ENCODE peak calls at places on chromosome X, in four cellular contexts. H is pons, R is mesendoderm, A is GM12891. J is an unnamed sample.

GRCh38 chrX:114582698-114583395 is 1.0 kb upstream of the HTR2C start:
- DNase-seq in H (no peak), R (peak), A (no peak), J (no peak)

GRCh38 chrX:71659959-71660358 is 7.4 kb upstream of the LOC101059915 start:
- DNase-seq in H (no peak), R (no peak), A (no peak), J (no peak)

GRCh38 chrX:150196300-150196699 is 166.8 kb upstream of the MAMLD1 start:
- DNase-seq in H (no peak), R (peak), A (no peak), J (no peak)

GRCh38 chrX:103498786-103499185 is 20.5 kb downstream of the RAB40A start:
- DNase-seq in H (no peak), R (no peak), A (no peak), J (no peak)

GRCh38 chrX:47723689-47724088 is 64.7 kb upstream of the UXT start:
- DNase-seq in H (no peak), R (peak), A (no peak), J (no peak)

GRCh38 chrX:50920132-50920531 is 9.6 kb downstream of the BMP15 start:
- DNase-seq in H (peak), R (peak), A (no peak), J (no peak)

GRCh38 chrX:148865237-148865636 is 364.8 kb downstream of the AFF2 start:
- DNase-seq in H (peak), R (peak), A (no peak), J (no peak)

GRCh38 chrX:39709364-39709763 is 388.4 kb downstream of the BCOR start:
- DNase-seq in H (no peak), R (no peak), A (no peak), J (no peak)

GRCh38 chrX:147912093-147912801 is 528 bp downstream of the FMR1 start:
- DNase-seq in H (peak), R (peak), A (peak), J (no peak)

GRCh38 chrX:25006586-25007058 is 9.1 kb downstream of the ARX start:
- DNase-seq in H (no peak), R (no peak), A (no peak), J (peak)

GRCh38 chrX:42714981-42715688 is 62.8 kb downstream of the PPP1R2C start:
- DNase-seq in H (peak), R (peak), A (no peak), J (no peak)

GRCh38 chrX:8323356-8323755 is 141.3 kb upstream of the VCX3B start:
- DNase-seq in H (no peak), R (peak), A (no peak), J (no peak)

GRCh38 chrX:31508338-31508737 is 436.5 kb upstream of the FTHL17 start:
- DNase-seq in H (peak), R (peak), A (no peak), J (no peak)

GRCh38 chrX:54495814-54496516 is at the start of gene FGD1:
- DNase-seq in H (peak), R (peak), A (peak), J (peak)

GRCh38 chrX:97229318-97229717 is 345.6 kb downstream of the RPA4 start:
- DNase-seq in H (no peak), R (no peak), A (no peak), J (no peak)

GRCh38 chrX:68461541-68461940 is 28.2 kb upstream of the OPHN1 start:
- DNase-seq in H (no peak), R (no peak), A (no peak), J (no peak)

GRCh38 chrX:39174761-39175417 is 373.6 kb downstream of the MID1IP1 start:
- DNase-seq in H (no peak), R (no peak), A (no peak), J (no peak)

GRCh38 chrX:122868626-122869025 is 315.5 kb upstream of the GRIA3 start:
- DNase-seq in H (no peak), R (no peak), A (no peak), J (no peak)

GRCh38 chrX:154373340-154374306 is 811 bp downstream of the FLNA start:
- DNase-seq in H (peak), R (peak), A (no peak), J (peak)

GRCh38 chrX:96703816-96704215 is 19.2 kb downstream of the DIAPH2 start:
- DNase-seq in H (no peak), R (peak), A (no peak), J (no peak)

GRCh38 chrX:154049209-154050112 is 29.8 kb upstream of the IRAK1 start:
- DNase-seq in H (no peak), R (no peak), A (no peak), J (no peak)

GRCh38 chrX:120310861-120311631 is at the start of gene TMEM255A:
- DNase-seq in H (peak), R (peak), A (no peak), J (no peak)

GRCh38 chrX:44012484-44013096 is 39.4 kb upstream of the NDP start:
- DNase-seq in H (peak), R (no peak), A (no peak), J (peak)

GRCh38 chrX:47658301-47658683 is 688 bp downstream of the UXT start:
- DNase-seq in H (no peak), R (no peak), A (no peak), J (no peak)

GRCh38 chrX:127577884-127578283 is 474.3 kb downstream of the ACTRT1 start:
- DNase-seq in H (no peak), R (no peak), A (no peak), J (no peak)